ENCODE peak calls at places on chromosomes 5 and 9, in four cellular contexts. Y is keratinocyte, E is right atrium auricular region, U is hepatocyte. F is an unnamed sample.

GRCh38 chr5:6905423-6905822 is 192.2 kb downstream of the TENT4A start:
- DNase-seq in Y (no peak), E (peak; percentile 65), U (no peak), F (peak; percentile 51)

GRCh38 chr5:90337449-90338052 is 72.0 kb downstream of the CETN3 start:
- DNase-seq in Y (no peak), E (no peak), U (no peak), F (no peak)

GRCh38 chr9:17600962-17601593 is 22.2 kb downstream of the SH3GL2 start:
- DNase-seq in Y (no peak), E (no peak), U (peak; percentile 16), F (no peak)

GRCh38 chr5:57175586-57175985 is 1.7 kb downstream of the GPBP1 start:
- DNase-seq in Y (no peak), E (no peak), U (peak; percentile 37), F (no peak)

GRCh38 chr9:129349571-129349947 is 171.5 kb upstream of the IER5L start:
- DNase-seq in Y (no peak), E (no peak), U (no peak), F (no peak)

GRCh38 chr9:130193531-130194405 is 21.6 kb downstream of the NCS1 start:
- DNase-seq in Y (no peak), E (no peak), U (no peak), F (no peak)

GRCh38 chr5:1077026-1077425 is 34.8 kb downstream of the SLC12A7 start:
- DNase-seq in Y (no peak), E (no peak), U (no peak), F (no peak)

GRCh38 chr9:6852243-6852963 is 94.6 kb downstream of the KDM4C start:
- DNase-seq in Y (no peak), E (no peak), U (no peak), F (no peak)

GRCh38 chr9:72882117-72882775 is 70.6 kb downstream of the ALDH1A1 start:
- DNase-seq in Y (no peak), E (peak; percentile 64), U (no peak), F (peak; percentile 36)

GRCh38 chr5:80318212-80318611 is 1.6 kb upstream of the SPZ1 start:
- DNase-seq in Y (no peak), E (no peak), U (peak; percentile 26), F (no peak)

GRCh38 chr5:97383996-97384395 is 200.9 kb upstream of the RIOK2 start:
- DNase-seq in Y (no peak), E (no peak), U (no peak), F (no peak)

GRCh38 chr5:111655169-111655924 is 101.6 kb downstream of the NREP start:
- DNase-seq in Y (no peak), E (no peak), U (peak; percentile 13), F (peak; percentile 36)

GRCh38 chr5:178111925-178112324 is 1.4 kb upstream of the N4BP3 start:
- DNase-seq in Y (no peak), E (no peak), U (peak; percentile 48), F (no peak)

GRCh38 chr5:6541256-6542013 is 91.4 kb downstream of the NSUN2 start:
- DNase-seq in Y (no peak), E (peak; percentile 38), U (no peak), F (no peak)

GRCh38 chr9:959105-959504 is 17.4 kb upstream of the DMRT3 start:
- DNase-seq in Y (no peak), E (no peak), U (no peak), F (no peak)

GRCh38 chr9:88106492-88106891 is 31.8 kb downstream of the SPATA31C2 start:
- DNase-seq in Y (no peak), E (no peak), U (peak; percentile 59), F (no peak)

GRCh38 chr5:159533197-159533596 is 202.9 kb upstream of the IL12B start:
- DNase-seq in Y (no peak), E (no peak), U (peak; percentile 35), F (no peak)

GRCh38 chr9:131608469-131609115 is 63.3 kb downstream of the PRRT1B start:
- DNase-seq in Y (peak; percentile 28), E (peak; percentile 81), U (peak; percentile 84), F (peak; percentile 91)

GRCh38 chr9:108478431-108478837 is 377.4 kb downstream of the ACTL7B start:
- DNase-seq in Y (peak; percentile 45), E (no peak), U (peak; percentile 55), F (peak; percentile 52)

GRCh38 chr9:116157436-116158138 is 4.0 kb downstream of the PAPPA start:
- DNase-seq in Y (no peak), E (no peak), U (peak; percentile 30), F (no peak)
- H3K4me3 ChIP-seq in Y (no peak overlapping the region), E (peak overlapping the region; percentile 45), U (no peak overlapping the region), F (peak overlapping the region; percentile 59)

GRCh38 chr9:36146666-36147065 is 10.1 kb downstream of the GLIPR2 start:
- DNase-seq in Y (no peak), E (no peak), U (no peak), F (no peak)

GRCh38 chr9:36147441-36148175 is 11.1 kb downstream of the GLIPR2 start:
- DNase-seq in Y (no peak), E (no peak), U (no peak), F (no peak)

GRCh38 chr9:36150529-36151305 is 14.2 kb downstream of the GLIPR2 start:
- DNase-seq in Y (no peak), E (no peak), U (no peak), F (no peak)

GRCh38 chr9:36149197-36149596 is 12.7 kb downstream of the GLIPR2 start:
- DNase-seq in Y (no peak), E (no peak), U (no peak), F (peak; percentile 52)

DNA sequence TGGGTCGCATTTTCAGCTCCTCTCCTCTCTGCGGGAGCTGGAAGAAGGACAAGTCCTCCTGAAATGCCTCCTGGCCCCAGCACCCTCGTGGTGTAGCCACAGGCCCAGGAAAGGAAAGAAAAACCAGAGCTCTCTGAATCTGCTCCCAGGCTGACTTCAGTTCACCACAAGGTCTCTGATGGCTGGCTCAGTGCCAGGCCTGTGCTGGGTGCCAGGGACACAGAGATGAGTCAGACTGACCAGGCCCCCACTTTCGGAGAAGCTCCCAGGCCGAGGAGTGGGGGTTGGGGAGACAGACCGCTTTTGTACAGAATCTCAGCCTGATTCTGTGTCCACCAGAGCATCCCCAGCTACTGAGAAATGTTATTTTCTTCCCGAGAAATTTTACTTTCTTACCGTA is 12.1 kb downstream of the GLIPR2 start:
- DNase-seq in Y (no peak), E (peak; percentile 99), U (peak; percentile 87), F (peak; percentile 99)
- TF ChIP-seq CTCF in Y (no peak), E (no peak), U (no peak), F (no peak)

GRCh38 chr5:150519978-150520377 is 12.0 kb downstream of the NDST1 start:
- DNase-seq in Y (no peak), E (no peak), U (no peak), F (no peak)
- H3K4me1 ChIP-seq in Y (peaks cover 32% of the 10 kb centered on the region), E (no peaks in the 10 kb centered on the region), U (peaks cover 64% of the 10 kb centered on the region), F (peaks cover 12% of the 10 kb centered on the region)

GRCh38 chr9:94029932-94030317 is 54.3 kb upstream of the PTPDC1 start:
- DNase-seq in Y (no peak), E (no peak), U (no peak), F (no peak)
- H3K4me3 ChIP-seq in Y (peak overlapping the region; percentile 87), E (peak overlapping the region; percentile 76), U (peak overlapping the region; percentile 66), F (peak overlapping the region; percentile 87)

DNA sequence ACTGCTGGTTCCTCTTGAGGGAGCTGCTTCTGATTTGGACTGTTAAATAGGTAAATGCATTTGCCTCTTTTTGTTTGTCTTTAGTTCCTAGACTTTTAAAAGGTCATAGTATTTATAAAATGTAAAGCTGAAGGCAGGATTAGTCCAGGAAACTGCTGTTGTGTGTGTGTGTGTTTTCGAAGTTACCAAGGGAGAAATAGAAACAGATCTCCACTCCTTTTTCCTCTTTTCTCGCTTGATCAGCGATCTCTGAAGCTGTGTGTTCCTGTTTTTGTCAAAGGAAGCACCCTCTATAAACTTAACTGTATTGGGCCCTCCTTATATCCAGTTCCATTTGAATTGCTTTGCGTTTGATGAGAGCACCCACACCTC is 819 bp downstream of the SNX2 start:
- DNase-seq in Y (no peak), E (no peak), U (no peak), F (no peak)
- TF ChIP-seq CTCF in Y (no peak), E (no peak), U (no peak), F (no peak)

GRCh38 chr5:53427965-53428364 is 52.5 kb upstream of the FST start:
- DNase-seq in Y (no peak), E (no peak), U (no peak), F (no peak)
- H3K4me1 ChIP-seq in Y (peaks cover 29% of the 10 kb centered on the region), E (no peaks in the 10 kb centered on the region), U (no peaks in the 10 kb centered on the region), F (no peaks in the 10 kb centered on the region)

GRCh38 chr9:15178621-15179020 is 128.4 kb downstream of the TTC39B start:
- DNase-seq in Y (no peak), E (no peak), U (no peak), F (no peak)

GRCh38 chr9:15182755-15183154 is 124.3 kb downstream of the TTC39B start:
- DNase-seq in Y (no peak), E (no peak), U (no peak), F (no peak)

GRCh38 chr9:15176821-15177220 is 130.2 kb downstream of the TTC39B start:
- DNase-seq in Y (no peak), E (no peak), U (no peak), F (no peak)

GRCh38 chr9:15182003-15182695 is 124.9 kb downstream of the TTC39B start:
- DNase-seq in Y (no peak), E (no peak), U (no peak), F (no peak)

DNA sequence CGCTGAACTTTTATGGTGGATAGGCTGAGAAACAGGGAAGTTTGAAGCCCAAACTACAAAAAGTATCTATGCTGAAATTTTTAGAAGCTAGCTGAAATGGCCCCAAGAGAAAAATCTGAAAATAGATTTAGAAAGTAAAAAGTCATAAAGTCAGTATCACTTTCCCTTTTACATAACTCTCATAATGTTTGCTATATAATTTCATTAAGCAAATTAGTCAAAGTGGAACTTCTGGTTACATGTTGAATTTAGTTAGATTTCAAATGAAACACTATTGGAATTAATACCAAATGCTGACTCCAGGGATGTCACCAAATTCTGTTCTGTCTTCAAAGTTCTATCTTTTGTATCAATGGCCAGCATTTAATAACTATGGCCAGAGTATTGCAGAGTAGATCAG is 126.9 kb downstream of the TTC39B start:
- DNase-seq in Y (no peak), E (no peak), U (no peak), F (no peak)
- H3K4me3 ChIP-seq in Y (no peak overlapping the region), E (no peak overlapping the region), U (no peak overlapping the region), F (no peak overlapping the region)

GRCh38 chr9:77011973-77012817 is 7.3 kb upstream of the FOXB2 start:
- DNase-seq in Y (no peak), E (peak; percentile 43), U (peak; percentile 76), F (peak; percentile 41)
- TF ChIP-seq CTCF in Y (peak; percentile 84), E (peak; percentile 84), U (peak; percentile 72), F (peak; percentile 64)

F was measured in tibial artery.